ENCODE peak calls at places on chromosomes 16 and 17, in eight cellular contexts. A is stomach, M is fibroblast of lung, I is Panc1, Y is tibial nerve, G is ovary, W is esophagus muscularis mucosa, U is cardiac muscle cell. L is an unnamed sample. For H3K4me1, the result is how much of the 10 kb centered on the place peaks cover.

GRCh38 chr17:14744716-14745115 is 443.8 kb downstream of the HS3ST3B1 start:
- DNase-seq in A (no peak), M (peak), I (no peak), Y (no peak), G (no peak), W (no peak), U (no peak), L (no peak)

GRCh38 chr17:29710891-29711418 is 88.2 kb upstream of the CORO6 start:
- DNase-seq in A (no peak), M (peak), I (no peak), Y (no peak), G (no peak), W (peak), U (peak), L (no peak)

GRCh38 chr17:10019941-10020403 is 114.9 kb upstream of the RCVRN start:
- DNase-seq in A (no peak), M (no peak), I (no peak), Y (no peak), G (no peak), W (no peak), U (no peak), L (no peak)

GRCh38 chr16:19284207-19284606 is 1.3 kb upstream of the CLEC19A start:
- DNase-seq in A (peak), M (no peak), I (peak), Y (no peak), G (no peak), W (no peak), U (no peak), L (no peak)

GRCh38 chr16:72897707-72898106 is 150.2 kb downstream of the ZFHX3 start:
- DNase-seq in A (no peak), M (no peak), I (no peak), Y (no peak), G (no peak), W (no peak), U (no peak), L (no peak)

GRCh38 chr17:81733507-81734404 is 21.7 kb downstream of the SLC25A10 start:
- DNase-seq in A (peak), M (peak), I (no peak), Y (peak), G (peak), W (peak), U (peak), L (peak)

GRCh38 chr16:4362476-4363250 is 9.0 kb upstream of the VASN start:
- DNase-seq in A (no peak), M (no peak), I (no peak), Y (no peak), G (no peak), W (no peak), U (no peak), L (no peak)

GRCh38 chr16:30142672-30143346 is 19.8 kb upstream of the MAPK3 start:
- DNase-seq in A (no peak), M (no peak), I (peak), Y (no peak), G (no peak), W (no peak), U (no peak), L (no peak)

GRCh38 chr17:80983545-80983944 is 8.1 kb upstream of the CHMP6 start:
- DNase-seq in A (no peak), M (no peak), I (no peak), Y (no peak), G (no peak), W (no peak), U (no peak), L (no peak)

GRCh38 chr16:24504467-24505345 is 34.7 kb upstream of the RBBP6 start:
- DNase-seq in A (peak), M (peak), I (peak), Y (peak), G (peak), W (no peak), U (peak), L (peak)

GRCh38 chr17:78124081-78124835 is 4.3 kb downstream of the TMC6 start:
- DNase-seq in A (no peak), M (no peak), I (no peak), Y (no peak), G (no peak), W (no peak), U (no peak), L (no peak)

GRCh38 chr16:87541004-87541881 is 48.4 kb upstream of the ZCCHC14 start:
- DNase-seq in A (no peak), M (peak), I (no peak), Y (no peak), G (peak), W (no peak), U (peak), L (peak)

GRCh38 chr16:64238576-64238975 is 883.3 kb downstream of the CDH11 start:
- DNase-seq in A (no peak), M (peak), I (no peak), Y (no peak), G (no peak), W (no peak), U (no peak), L (no peak)

GRCh38 chr17:6269474-6269873 is 165.4 kb downstream of the AIPL1 start:
- DNase-seq in A (no peak), M (peak), I (no peak), Y (no peak), G (no peak), W (no peak), U (peak), L (no peak)

GRCh38 chr16:81686391-81687182 is 92.5 kb upstream of the PLCG2 start:
- DNase-seq in A (no peak), M (no peak), I (no peak), Y (no peak), G (no peak), W (no peak), U (peak), L (no peak)

GRCh38 chr17:34235389-34236028 is 19.6 kb upstream of the CCL2 start:
- DNase-seq in A (peak), M (no peak), I (no peak), Y (peak), G (peak), W (no peak), U (peak), L (peak)

GRCh38 chr16:66705790-66706505 is 9.4 kb upstream of the CMTM4 start:
- DNase-seq in A (peak), M (no peak), I (no peak), Y (peak), G (no peak), W (no peak), U (peak), L (no peak)

GRCh38 chr17:32259596-32259995 is 6.0 kb upstream of the RHBDL3 start:
- DNase-seq in A (no peak), M (peak), I (no peak), Y (no peak), G (no peak), W (no peak), U (peak), L (no peak)

DNA sequence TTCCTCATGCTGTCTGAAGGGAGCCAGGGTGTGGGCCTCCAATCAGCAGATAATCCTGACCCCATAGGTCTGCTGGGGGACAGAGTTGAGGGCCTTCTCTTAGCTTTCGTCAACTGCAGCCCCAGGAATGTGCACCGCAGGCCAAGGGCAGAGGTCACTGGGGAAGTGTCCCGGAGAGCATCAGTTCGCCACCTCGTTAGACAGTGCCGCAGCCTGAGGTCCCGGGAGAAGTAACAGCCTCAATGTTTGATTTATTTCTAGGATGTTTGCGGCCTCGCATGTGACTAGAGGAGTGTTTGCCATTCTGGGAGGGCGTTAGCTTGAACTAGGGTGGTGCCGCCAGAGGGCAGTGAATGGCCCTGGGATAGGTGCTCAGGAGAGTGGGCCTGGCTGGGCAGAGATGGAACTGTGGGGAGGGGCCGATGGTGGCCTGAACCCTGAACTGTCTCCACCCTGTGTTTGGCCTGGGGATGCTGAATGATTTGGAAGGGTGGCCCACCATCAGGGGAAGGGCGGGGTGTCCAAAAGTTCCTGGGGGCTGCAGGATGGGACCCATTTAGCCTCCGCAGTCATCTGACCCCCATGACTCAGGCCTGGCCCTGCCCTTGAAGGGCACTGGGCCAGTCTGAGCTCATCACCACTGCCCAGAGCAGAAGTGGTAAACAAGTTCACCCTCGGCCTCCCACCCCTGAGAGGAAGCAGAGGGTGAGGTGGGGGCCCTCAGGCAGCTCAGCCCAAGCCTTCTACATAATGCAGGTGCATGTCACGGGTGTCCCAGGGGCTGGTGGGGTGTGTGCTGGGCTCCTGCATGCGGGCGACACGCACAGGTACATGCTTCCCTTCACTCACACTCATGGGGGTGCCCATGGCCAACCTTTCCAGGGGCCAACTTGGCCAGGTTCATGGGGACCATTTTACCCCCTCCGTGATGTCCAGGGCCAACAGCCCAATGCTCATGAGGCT is 12.4 kb upstream of the TAC4 start:
- DNase-seq in A (peak), M (no peak), I (no peak), Y (no peak), G (no peak), W (no peak), U (no peak), L (no peak)
- TF ChIP-seq CTCF in A (no peak), M (no peak), I (peak), Y (no peak), G (no peak), W (no peak), U (peak), L (no peak)

DNA sequence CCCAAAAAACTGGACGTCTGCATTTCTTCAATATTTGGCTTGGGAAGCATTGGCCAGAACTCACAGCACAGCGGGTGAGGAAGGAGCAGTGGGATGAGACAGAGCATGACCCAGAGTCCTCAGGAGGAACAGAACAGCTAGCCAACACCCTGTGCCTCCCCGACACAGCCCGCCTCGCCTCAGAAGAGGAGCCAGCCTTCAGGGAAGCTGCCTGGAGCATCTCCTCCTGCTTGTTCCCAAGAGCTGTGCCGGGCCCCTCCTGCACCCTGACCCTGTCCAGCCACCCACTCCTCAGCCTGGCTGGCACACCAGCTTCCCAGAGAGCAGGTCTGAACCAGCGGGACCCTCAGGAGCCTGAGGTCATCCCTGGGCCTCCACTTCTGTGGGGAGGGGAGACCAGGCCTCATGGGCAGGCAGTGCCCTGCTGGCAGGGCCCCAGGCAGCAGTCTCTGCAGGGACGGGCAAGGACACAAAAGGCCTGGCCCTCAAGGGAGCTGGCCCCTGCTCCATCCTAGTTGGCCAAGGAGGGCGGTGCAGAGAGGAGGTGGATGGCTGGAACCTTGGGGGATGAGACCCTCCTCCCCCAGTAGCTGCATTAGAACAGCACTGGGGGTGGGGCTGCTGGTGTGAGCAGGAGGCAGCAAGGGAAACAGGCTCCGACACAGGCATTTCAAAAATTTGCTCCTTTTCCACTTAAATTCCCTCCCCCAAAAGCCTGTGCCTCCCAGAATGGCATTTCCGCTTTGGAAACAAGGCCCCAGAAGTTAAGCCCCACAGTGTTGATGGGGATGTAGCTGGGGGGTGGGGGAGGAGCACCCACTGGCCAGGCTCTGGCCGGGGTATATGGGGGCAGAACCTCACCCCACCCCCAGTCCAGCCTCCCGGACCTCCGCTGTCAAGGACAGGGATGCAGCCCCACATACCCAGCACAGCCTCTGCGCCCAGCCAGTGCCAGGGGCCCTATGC is 1.8 kb upstream of the BCAR1 start:
- DNase-seq in A (no peak), M (peak), I (no peak), Y (no peak), G (peak), W (no peak), U (peak), L (no peak)
- H3K4me1 ChIP-seq in A (half or more), M (half or more), I (half or more), Y (half or more), G (under half), W (half or more), U (half or more), L (under half)

DNA sequence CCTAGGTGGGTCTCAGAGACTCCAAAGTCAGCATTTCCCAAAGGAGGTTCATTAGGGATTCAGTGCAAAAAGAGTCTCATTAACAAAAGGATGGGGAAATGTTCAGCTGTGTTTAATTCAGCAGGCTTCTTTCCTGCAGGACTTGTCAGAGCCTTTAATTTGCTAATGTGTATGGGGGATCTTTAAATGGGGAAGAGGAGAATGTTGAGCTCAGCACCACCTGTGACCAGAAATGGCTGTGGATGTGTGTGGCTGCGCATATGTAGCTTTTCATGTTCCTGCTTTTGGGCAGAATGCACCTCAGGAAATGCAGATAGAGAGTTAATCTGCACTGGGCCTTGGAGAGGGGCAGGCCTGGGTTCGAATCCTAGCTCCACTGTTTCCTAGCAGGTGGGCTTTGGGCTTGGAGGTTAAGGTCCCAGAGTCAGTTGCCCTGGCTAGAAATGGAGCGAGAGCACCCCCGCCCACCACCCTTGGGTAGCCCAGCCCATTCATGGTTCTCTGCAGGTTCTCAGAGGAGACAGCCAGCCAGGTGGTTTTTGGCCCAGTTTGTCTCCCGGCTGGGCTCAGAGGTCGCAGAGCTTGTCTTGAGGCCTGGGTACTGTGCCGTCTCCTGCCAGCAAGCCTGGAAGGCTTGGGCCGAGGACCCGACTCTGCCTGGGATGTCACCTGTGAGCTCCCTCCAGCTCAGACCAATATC is 9.2 kb downstream of the ADCY7 start:
- DNase-seq in A (no peak), M (no peak), I (no peak), Y (no peak), G (no peak), W (no peak), U (no peak), L (no peak)
- H3K27ac ChIP-seq in A (no peak), M (no peak), I (no peak), Y (peak), G (no peak), W (no peak), U (no peak), L (no peak)

GRCh38 chr17:30716461-30717289 is 107.8 kb downstream of the CRLF3 start:
- DNase-seq in A (no peak), M (peak), I (no peak), Y (no peak), G (no peak), W (no peak), U (no peak), L (no peak)
- TF ChIP-seq CTCF in A (no peak), M (peak), I (peak), Y (no peak), G (no peak), W (no peak), U (peak), L (no peak)

GRCh38 chr16:9109255-9109654 is 17.8 kb downstream of the HAPSTR1 start:
- DNase-seq in A (no peak), M (no peak), I (no peak), Y (no peak), G (no peak), W (no peak), U (no peak), L (no peak)
- H3K4me1 ChIP-seq in A (half or more), M (under half), I (under half), Y (half or more), G (under half), W (half or more), U (under half), L (half or more)

GRCh38 chr16:1306344-1306743 is 3.1 kb upstream of the UBE2I start:
- DNase-seq in A (no peak), M (no peak), I (no peak), Y (no peak), G (no peak), W (no peak), U (no peak), L (no peak)
- H3K27ac ChIP-seq in A (no peak), M (no peak), I (no peak), Y (no peak), G (no peak), W (no peak), U (no peak), L (no peak)

DNA sequence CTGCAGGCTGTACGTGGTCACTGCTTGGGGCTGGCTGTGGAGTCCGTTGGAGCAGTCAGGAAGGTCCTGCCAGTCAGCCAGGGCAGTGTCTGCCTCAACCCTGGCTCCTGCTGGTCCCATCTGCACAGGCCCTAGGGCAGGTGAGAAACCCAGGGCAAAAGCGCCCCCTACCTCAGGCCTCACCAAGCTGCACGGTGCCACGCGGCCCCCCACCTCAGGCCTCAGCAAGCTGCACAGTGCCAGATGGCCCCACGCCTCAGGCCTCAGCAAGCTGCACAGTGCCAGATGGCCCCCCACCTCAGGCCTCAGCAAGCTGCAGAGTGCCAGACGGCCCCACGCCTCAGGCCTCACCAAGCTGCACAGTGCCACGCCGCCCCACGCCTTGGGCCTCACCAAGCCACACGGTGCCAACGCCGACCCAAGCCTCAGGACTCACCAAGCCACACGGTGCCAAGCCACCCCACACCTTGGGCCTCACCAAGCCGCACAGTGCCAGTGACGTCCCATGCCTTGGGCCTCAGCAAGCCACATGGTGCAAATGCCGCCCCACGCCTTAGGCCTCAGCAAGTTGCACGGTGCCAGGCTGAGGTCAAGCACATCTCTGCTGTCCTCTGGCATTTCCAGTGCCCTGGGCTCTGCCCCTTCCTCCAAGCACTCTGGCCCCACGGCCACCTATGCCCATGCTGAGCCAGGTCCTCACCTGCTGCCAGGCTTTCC is 5.5 kb downstream of the TMEM204 start:
- DNase-seq in A (no peak), M (no peak), I (no peak), Y (no peak), G (no peak), W (no peak), U (no peak), L (no peak)
- TF ChIP-seq CTCF in A (no peak), M (no peak), I (no peak), Y (no peak), G (no peak), W (no peak), U (no peak), L (peak)